ENCODE peak calls at places on chromosome 9, in six cellular contexts. A is GM12891, V is HepG2, C is H1, G is GM12878, X is K562. S is an unnamed sample.

GRCh38 chr9:35906923-35907699 is 1.1 kb downstream of the HRCT1 start:
- DNase-seq in V (no peak), A (no peak), X (no peak), G (no peak), C (no peak), S (no peak)

GRCh38 chr9:95132406-95133350 is 184.8 kb downstream of the FANCC start:
- DNase-seq in G (no peak), V (no peak), C (no peak), A (no peak), X (no peak), S (no peak)

GRCh38 chr9:117458066-117458465 is 43.2 kb upstream of the ASTN2 start:
- DNase-seq in G (no peak), X (no peak), V (no peak), A (no peak), C (no peak), S (no peak)

GRCh38 chr9:136110082-136111061 is 8.3 kb downstream of the TMEM250 start:
- DNase-seq in C (no peak), A (no peak), G (no peak), X (peak; percentile 60), V (no peak), S (no peak)

GRCh38 chr9:85554349-85554748 is 187.4 kb downstream of the AGTPBP1 start:
- DNase-seq in C (no peak), X (no peak), A (no peak), G (no peak), V (no peak), S (no peak)

GRCh38 chr9:137128158-137129088 is 10.5 kb upstream of the GRIN1 start:
- DNase-seq in V (no peak), A (no peak), G (no peak), C (no peak), X (no peak), S (peak; percentile 16)

GRCh38 chr9:112000743-112001142 is 104.1 kb downstream of the UGCG start:
- DNase-seq in A (no peak), X (no peak), G (no peak), C (no peak), V (no peak), S (no peak)

GRCh38 chr9:16729656-16730055 is 140.8 kb downstream of the BNC2 start:
- DNase-seq in X (no peak), C (no peak), A (no peak), V (no peak), G (no peak), S (no peak)

GRCh38 chr9:96331236-96331947 is 29.4 kb upstream of the HSD17B3 start:
- DNase-seq in G (no peak), V (peak; percentile 29), A (no peak), X (no peak), C (no peak), S (no peak)

GRCh38 chr9:132504452-132504851 is 78.0 kb upstream of the BARHL1 start:
- DNase-seq in A (no peak), C (no peak), X (no peak), G (no peak), V (no peak), S (no peak)

GRCh38 chr9:33458444-33458843 is 11.1 kb upstream of the AQP3 start:
- DNase-seq in V (peak; percentile 20), A (no peak), C (no peak), G (peak; percentile 32), X (no peak), S (no peak)

GRCh38 chr9:120303519-120303918 is 276.4 kb downstream of the CDK5RAP2 start:
- DNase-seq in X (no peak), V (no peak), A (no peak), C (no peak), G (no peak), S (no peak)

GRCh38 chr9:131693651-131694597 is 46.0 kb downstream of the RAPGEF1 start:
- DNase-seq in G (no peak), A (no peak), V (no peak), C (no peak), X (no peak), S (no peak)

GRCh38 chr9:97553841-97554240 is 52.4 kb downstream of the TMOD1 start:
- DNase-seq in C (no peak), G (no peak), V (no peak), X (no peak), A (no peak), S (no peak)

GRCh38 chr9:12843735-12844134 is 68.9 kb downstream of the LURAP1L start:
- DNase-seq in V (no peak), A (no peak), G (no peak), X (no peak), C (no peak), S (no peak)

GRCh38 chr9:125366676-125367075 is 105.0 kb downstream of the GAPVD1 start:
- DNase-seq in V (no peak), X (no peak), G (no peak), A (no peak), C (no peak), S (no peak)

GRCh38 chr9:77832647-77833046 is 184.5 kb upstream of the GNA14 start:
- DNase-seq in G (no peak), A (no peak), X (no peak), C (no peak), V (no peak), S (no peak)

GRCh38 chr9:124844291-124844690 is 9.0 kb upstream of the WDR38 start:
- DNase-seq in C (no peak), G (no peak), V (no peak), A (no peak), X (peak; percentile 9), S (no peak)

GRCh38 chr9:16010221-16010620 is 457.4 kb downstream of the CCDC171 start:
- DNase-seq in G (no peak), V (no peak), C (no peak), A (no peak), X (no peak), S (no peak)

DNA sequence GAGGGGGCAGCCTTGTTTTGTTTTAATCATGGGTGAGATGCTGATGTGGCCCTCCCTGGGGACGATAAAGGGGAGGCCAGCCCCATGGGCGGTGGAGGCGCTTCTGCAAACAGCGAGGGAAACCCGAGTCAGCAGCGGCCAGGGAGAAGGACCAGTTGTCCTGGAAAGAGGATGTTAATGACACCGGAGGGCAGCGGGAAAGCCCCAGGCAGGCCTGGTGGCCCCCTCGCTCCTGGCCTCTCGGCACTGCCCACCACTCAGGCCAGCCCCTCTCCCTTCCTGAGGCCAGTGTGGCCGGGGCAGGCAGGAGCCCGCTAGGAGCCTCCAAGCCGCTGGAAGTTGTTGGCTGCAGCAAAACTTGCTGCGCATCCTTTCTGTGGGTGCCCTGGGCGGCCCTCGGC is 36.7 kb downstream of the LMX1B start:
- DNase-seq in A (no peak), V (no peak), C (no peak), X (no peak), G (no peak), S (no peak)
- TF ChIP-seq TAF1 in A (no peak), V (no peak), C (no peak), X (no peak), G (no peak), S (no peak)

DNA sequence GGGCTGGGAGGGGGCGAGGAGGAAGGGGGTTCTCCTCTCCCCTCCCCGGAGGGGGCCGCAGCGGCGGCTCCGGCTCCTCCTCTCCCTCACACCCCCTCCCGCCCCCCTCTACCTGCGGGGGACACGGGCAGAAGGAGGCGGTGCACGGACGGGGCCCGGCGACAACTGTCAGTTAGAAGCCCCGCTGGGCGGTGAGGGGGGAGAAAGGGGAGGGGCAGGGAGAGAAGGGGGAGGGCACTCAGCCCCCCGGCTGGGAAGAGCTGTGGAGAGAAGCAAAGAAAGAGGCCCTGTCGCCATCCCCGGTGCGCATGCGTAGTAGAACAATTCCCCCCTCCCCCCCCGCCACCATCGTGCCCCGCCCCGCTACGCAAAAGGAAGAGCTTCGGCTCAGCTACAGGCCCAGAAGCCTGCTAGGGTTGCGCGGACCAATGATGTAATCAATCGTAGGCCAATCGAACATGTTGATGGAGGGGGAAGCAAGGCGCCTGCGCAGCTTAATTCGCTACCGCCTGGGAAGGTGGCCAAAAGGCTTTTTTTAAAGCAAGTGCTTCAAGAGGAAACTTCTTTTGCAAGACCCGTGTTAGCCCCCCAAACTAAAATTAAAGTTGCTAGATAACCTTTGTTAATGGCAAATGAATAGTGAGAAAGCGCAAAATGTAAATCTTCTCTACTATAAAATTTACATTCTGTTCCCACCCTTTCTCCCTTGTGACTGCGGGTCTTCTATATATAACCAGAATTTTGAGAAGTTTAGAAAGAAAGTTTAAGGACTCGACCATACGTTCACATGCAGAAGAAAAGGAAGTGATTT is 7.0 kb downstream of the RANBP6 start:
- DNase-seq in A (peak; percentile 67), C (peak; percentile 85), G (peak; percentile 88), X (peak; percentile 91), V (peak; percentile 98), S (peak; percentile 67)
- TF ChIP-seq POLR2A in A (peak; percentile 69), C (peak; percentile 74), G (peak; percentile 55), X (peak; percentile 69), V (peak; percentile 62), S (peak; percentile 63)

GRCh38 chr9:2768330-2768729 is 51.0 kb downstream of the KCNV2 start:
- DNase-seq in V (no peak), X (no peak), A (no peak), C (no peak), G (no peak), S (no peak)

GRCh38 chr9:2765250-2765880 is 48.1 kb downstream of the KCNV2 start:
- DNase-seq in G (no peak), V (no peak), C (no peak), X (no peak), A (no peak), S (no peak)

GRCh38 chr9:2771661-2772060 is 54.4 kb downstream of the KCNV2 start:
- DNase-seq in V (no peak), X (no peak), A (no peak), G (no peak), C (no peak), S (no peak)

GRCh38 chr9:2767800-2768199 is 50.5 kb downstream of the KCNV2 start:
- DNase-seq in X (no peak), V (no peak), A (no peak), C (no peak), G (no peak), S (no peak)

GRCh38 chr9:2771101-2771500 is 53.8 kb downstream of the KCNV2 start:
- DNase-seq in X (no peak), A (no peak), C (no peak), G (no peak), V (no peak), S (no peak)
- TF ChIP-seq POLR2AphosphoS5 in X (no peak), A (no peak), C (no peak), G (no peak), V (no peak), S (no peak)

GRCh38 chr9:121926417-121926816 is 166.7 kb downstream of the TTLL11 start:
- DNase-seq in C (no peak), V (no peak), A (no peak), G (no peak), X (no peak), S (no peak)

GRCh38 chr9:121924700-121925099 is 168.4 kb downstream of the TTLL11 start:
- DNase-seq in C (no peak), G (no peak), X (no peak), V (no peak), A (no peak), S (no peak)

GRCh38 chr9:121917375-121918335 is 175.5 kb downstream of the TTLL11 start:
- DNase-seq in V (no peak), C (no peak), X (no peak), A (no peak), G (no peak), S (no peak)

GRCh38 chr9:121916008-121916407 is 177.1 kb downstream of the TTLL11 start:
- DNase-seq in G (no peak), C (no peak), A (no peak), X (no peak), V (no peak), S (no peak)

DNA sequence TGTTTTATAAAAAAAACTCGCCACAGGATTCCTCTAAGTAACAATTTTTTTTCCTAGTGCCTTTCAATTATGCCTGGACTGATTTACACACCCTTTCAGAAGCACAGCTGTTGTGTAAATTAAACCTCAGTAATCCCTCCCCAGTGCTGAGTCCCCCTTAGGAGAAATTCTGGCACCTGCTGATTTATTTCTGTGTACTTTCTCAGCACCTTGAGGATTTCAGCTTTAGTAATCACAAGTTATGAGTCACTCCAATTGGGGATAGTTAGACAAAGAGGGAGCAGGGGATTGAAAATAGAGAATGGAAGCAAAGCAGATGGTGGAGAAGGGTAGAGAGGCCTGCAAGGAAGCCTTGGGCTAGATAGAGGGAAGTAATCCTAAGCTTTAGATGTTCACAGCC is 171.7 kb downstream of the TTLL11 start:
- DNase-seq in V (no peak), A (no peak), G (no peak), C (no peak), X (no peak), S (no peak)
- TF ChIP-seq TAF1 in V (no peak), A (no peak), G (no peak), C (no peak), X (no peak), S (no peak)